ENCODE peak calls at places on chromosome 3, in seven cellular contexts. M is lower lobe of right lung, O is A673, D is fibroblast of pulmonary artery, T is AG04450, H is astrocyte of the spinal cord, S is adrenal gland. W is an unnamed sample.

GRCh38 chr3:196996454-196997265 is 28.0 kb upstream of the PIGZ start:
- DNase-seq in M (no peak), O (no peak), D (no peak), T (no peak), H (no peak), S (no peak), W (no peak)

GRCh38 chr3:149576071-149576564 is 81.7 kb downstream of the WWTR1 start:
- DNase-seq in M (no peak), O (peak; percentile 97), D (peak; percentile 99), T (peak; percentile 90), H (peak; percentile 98), S (no peak), W (peak; percentile 95)

GRCh38 chr3:23425410-23425809 is 222.3 kb downstream of the UBE2E2 start:
- DNase-seq in M (no peak), O (no peak), D (no peak), T (no peak), H (no peak), S (no peak), W (no peak)

GRCh38 chr3:126621171-126621570 is 33.8 kb downstream of the TXNRD3 start:
- DNase-seq in M (no peak), O (peak; percentile 5), D (peak; percentile 45), T (peak; percentile 13), H (peak; percentile 27), S (no peak), W (peak; percentile 72)

GRCh38 chr3:191255156-191255555 is 56.1 kb downstream of the OSTN start:
- DNase-seq in M (no peak), O (no peak), D (no peak), T (no peak), H (no peak), S (no peak), W (no peak)

GRCh38 chr3:193992638-193993037 is 143.3 kb upstream of the HES1 start:
- DNase-seq in M (no peak), O (no peak), D (no peak), T (no peak), H (no peak), S (no peak), W (no peak)

GRCh38 chr3:55875137-55875536 is 388.0 kb upstream of the WNT5A start:
- DNase-seq in M (no peak), O (no peak), D (no peak), T (no peak), H (no peak), S (no peak), W (no peak)

GRCh38 chr3:102089904-102090492 is 240.7 kb downstream of the NFKBIZ start:
- DNase-seq in M (no peak), O (peak; percentile 84), D (peak; percentile 63), T (peak; percentile 90), H (peak; percentile 95), S (no peak), W (peak; percentile 54)

GRCh38 chr3:120604382-120604781 is 8.2 kb downstream of the NDUFB4 start:
- DNase-seq in M (no peak), O (no peak), D (no peak), T (no peak), H (no peak), S (no peak), W (no peak)

GRCh38 chr3:156291269-156292123 is 171.1 kb downstream of the KCNAB1 start:
- DNase-seq in M (no peak), O (peak; percentile 27), D (no peak), T (no peak), H (no peak), S (peak; percentile 26), W (peak; percentile 10)
- H3K4me3 ChIP-seq in M (peak overlapping the region; percentile 33), O (peak overlapping the region; percentile 24), D (peak overlapping the region; percentile 38), T (peak overlapping the region; percentile 43), H (peak overlapping the region; percentile 26), S (peak overlapping the region; percentile 49), W (peak overlapping the region; percentile 52)

GRCh38 chr3:36741285-36741684 is 23.1 kb downstream of the DCLK3 start:
- DNase-seq in M (no peak), O (peak; percentile 16), D (peak; percentile 4), T (no peak), H (no peak), S (no peak), W (peak; percentile 8)
- TF ChIP-seq CTCF in M (peak; percentile 7), O (peak; percentile 41), D (peak; percentile 32), T (peak; percentile 40), H (peak; percentile 44), S (no peak), W (peak; percentile 40)

DNA sequence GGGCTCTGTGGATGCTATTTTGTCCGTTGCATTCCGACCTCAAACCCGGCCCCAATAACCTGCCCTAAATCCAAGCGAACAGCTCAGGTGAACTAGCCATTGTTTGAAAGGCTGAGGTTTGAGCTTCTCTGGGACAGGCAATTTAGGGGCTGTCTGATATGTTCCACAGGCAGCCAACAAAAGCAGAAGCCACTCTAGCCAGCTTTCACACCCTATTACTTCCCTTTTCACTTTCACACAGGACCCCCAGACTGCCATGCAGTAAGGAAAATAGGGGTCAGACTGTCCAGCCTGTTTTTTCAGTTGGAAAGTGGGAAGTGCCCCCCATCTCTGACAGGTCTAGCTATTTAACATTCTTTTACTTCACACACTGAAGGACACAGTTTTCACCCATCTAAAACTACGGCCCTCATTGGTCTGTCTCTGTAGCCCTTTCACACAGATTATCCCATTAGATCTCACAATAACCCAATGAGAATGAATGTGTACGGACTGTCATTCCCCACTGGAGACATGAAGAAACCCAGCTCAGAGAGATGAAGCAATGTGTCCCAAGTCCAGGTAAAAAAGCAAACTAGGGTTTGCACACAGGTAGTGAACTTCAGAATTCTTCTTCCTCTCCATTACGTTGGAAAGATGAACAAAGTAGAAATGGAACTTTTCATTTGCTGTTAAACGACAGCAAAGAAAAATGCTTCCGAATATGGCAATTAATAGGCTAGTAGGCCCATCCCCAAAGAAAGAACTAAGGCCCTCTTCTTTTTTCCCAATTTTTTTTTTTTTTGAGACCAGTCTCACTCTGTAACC is 1.9 kb downstream of the CCDC12 start:
- DNase-seq in M (no peak), O (no peak), D (no peak), T (no peak), H (no peak), S (no peak), W (no peak)
- H3K4me3 ChIP-seq in M (peak overlapping the region; percentile 83), O (no peak overlapping the region), D (no peak overlapping the region), T (no peak overlapping the region), H (no peak overlapping the region), S (peak overlapping the region; percentile 77), W (no peak overlapping the region)

DNA sequence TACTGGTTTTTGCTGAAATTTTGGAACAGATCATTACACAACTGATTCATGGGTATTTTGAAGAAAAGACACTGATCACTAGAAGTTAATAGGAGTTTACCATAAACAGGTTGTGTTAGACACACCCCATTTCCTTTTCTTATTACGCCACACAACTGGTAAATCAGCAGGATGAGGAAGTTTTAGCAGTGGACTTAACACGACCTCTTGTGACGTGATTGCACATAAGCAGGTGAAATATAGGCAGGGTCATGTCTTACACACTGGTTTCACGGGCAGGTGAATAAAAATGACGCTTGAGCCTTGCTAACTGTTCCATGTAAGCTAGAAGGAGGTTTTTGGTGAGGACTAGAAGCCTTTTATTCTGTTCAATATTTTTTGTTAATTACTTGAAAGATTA is 27.1 kb upstream of the TPRG1 start:
- DNase-seq in M (no peak), O (peak; percentile 15), D (peak; percentile 64), T (no peak), H (no peak), S (no peak), W (peak; percentile 23)
- TF ChIP-seq CTCF in M (no peak), O (peak; percentile 11), D (peak; percentile 17), T (no peak), H (no peak), S (no peak), W (no peak)

W was measured in AG10803.